ENCODE peak calls at places on chromosomes 16 and 17, in eight cellular contexts. J is GM12865, B is lower lobe of right lung, F is glutamatergic neuron, E is dorsolateral prefrontal cortex, O is left cardiac atrium, V is right cardiac atrium, X is WTC11. H is an unnamed sample.

GRCh38 chr17:18037482-18037881 is 1.5 kb downstream of the ATPAF2 start:
- DNase-seq in J (no peak), B (no peak), F (no peak), E (no peak), O (no peak), V (no peak), X (no peak), H (peak)

GRCh38 chr17:81995463-81996231 is 18.2 kb downstream of the ASPSCR1 start:
- DNase-seq in J (no peak), B (no peak), F (no peak), E (no peak), O (no peak), V (no peak), X (peak), H (no peak)

GRCh38 chr17:19386974-19387920 is at the start of gene MFAP4:
- DNase-seq in J (no peak), B (no peak), F (peak), E (no peak), O (peak), V (peak), X (peak), H (no peak)

GRCh38 chr17:58084317-58084981 is 1.2 kb downstream of the DYNLL2 start:
- DNase-seq in J (peak), B (peak), F (no peak), E (no peak), O (peak), V (peak), X (peak), H (peak)

GRCh38 chr16:27771201-27771910 is 221.4 kb downstream of the KATNIP start:
- DNase-seq in J (no peak), B (peak), F (no peak), E (no peak), O (no peak), V (no peak), X (no peak), H (no peak)

GRCh38 chr17:52155301-52155700 is 3.2 kb downstream of the CA10 start:
- DNase-seq in J (no peak), B (no peak), F (no peak), E (no peak), O (no peak), V (no peak), X (no peak), H (no peak)

GRCh38 chr17:8623591-8623990 is 6.9 kb downstream of the MYH10 start:
- DNase-seq in J (no peak), B (no peak), F (no peak), E (no peak), O (no peak), V (no peak), X (no peak), H (no peak)

GRCh38 chr17:49822829-49823228 is 25.0 kb downstream of the TAC4 start:
- DNase-seq in J (no peak), B (no peak), F (no peak), E (no peak), O (peak), V (peak), X (no peak), H (no peak)

GRCh38 chr17:50209472-50210248 is 8.2 kb upstream of the COL1A1 start:
- DNase-seq in J (no peak), B (peak), F (peak), E (no peak), O (peak), V (peak), X (peak), H (no peak)

GRCh38 chr17:57746221-57746620 is 1.1 kb upstream of the CCDC182 start:
- DNase-seq in J (no peak), B (no peak), F (no peak), E (no peak), O (no peak), V (no peak), X (no peak), H (no peak)

GRCh38 chr17:60305141-60305540 is 86.8 kb downstream of the USP32 start:
- DNase-seq in J (peak), B (no peak), F (no peak), E (peak), O (no peak), V (no peak), X (no peak), H (peak)

GRCh38 chr16:57252148-57252721 is 7.2 kb downstream of the ARL2BP start:
- DNase-seq in J (no peak), B (peak), F (no peak), E (no peak), O (no peak), V (no peak), X (no peak), H (peak)

GRCh38 chr17:49454050-49454449 is 39.4 kb upstream of the PHB1 start:
- DNase-seq in J (no peak), B (no peak), F (no peak), E (peak), O (no peak), V (no peak), X (no peak), H (no peak)

GRCh38 chr16:55478827-55479559 is at the start of gene MMP2:
- DNase-seq in J (no peak), B (peak), F (peak), E (no peak), O (peak), V (peak), X (peak), H (no peak)

H was measured in OCI-LY7.